ENCODE peak calls at places on chromosomes 7 and 10, in nine cellular contexts. D is GM10248; P is EL; R is CD4-positive, alpha-beta T cell; V is germinal center; N is left cardiac atrium; Z is NCI-H524; F is LoVo; C is activated naive CD4-positive, alpha-beta T cell treated with anti-CD3 and anti-CD28 coated beads, Interleukin-2, amount 50 U/mL, for 16 hours. T is an unnamed sample.
A peak's percentile ranks its signal among the peaks of the same experiment; 100 is the strongest.

GRCh38 chr7:114392686-114393085 is 21.9 kb upstream of the FOXP2 start:
- DNase-seq in N (no peak), D (no peak), R (no peak), P (peak; percentile 24), F (no peak), V (no peak), C (no peak), Z (no peak), T (no peak)

GRCh38 chr10:102633848-102634247 is 10.4 kb upstream of the TRIM8 start:
- DNase-seq in Z (no peak), D (no peak), V (no peak), F (no peak), N (peak; percentile 11), C (no peak), R (no peak), P (no peak), T (no peak)

GRCh38 chr10:92846-93245 is 42.4 kb upstream of the ZMYND11 start:
- DNase-seq in D (no peak), Z (no peak), F (no peak), P (no peak), C (no peak), R (no peak), N (no peak), V (no peak), T (no peak)

GRCh38 chr7:78149787-78150186 is 351.2 kb downstream of the PHTF2 start:
- DNase-seq in D (no peak), N (no peak), P (peak; percentile 79), F (no peak), R (no peak), Z (peak; percentile 97), V (no peak), C (no peak), T (no peak)

GRCh38 chr7:119515962-119516361 is 757.0 kb upstream of the KCND2 start:
- DNase-seq in Z (no peak), P (no peak), V (no peak), R (no peak), F (no peak), D (no peak), N (no peak), C (no peak), T (no peak)

GRCh38 chr7:12119638-12120303 is 91.3 kb upstream of the TMEM106B start:
- DNase-seq in P (no peak), N (no peak), Z (peak; percentile 55), R (no peak), D (no peak), V (no peak), F (no peak), C (no peak), T (no peak)

GRCh38 chr7:103143865-103144264 is 5.0 kb downstream of the NAPEPLD start:
- DNase-seq in N (no peak), R (no peak), Z (no peak), C (no peak), F (peak; percentile 63), V (no peak), D (no peak), P (no peak), T (no peak)

GRCh38 chr10:110411047-110411410 is 86.7 kb upstream of the DUSP5 start:
- DNase-seq in N (peak; percentile 45), P (peak; percentile 84), R (no peak), Z (no peak), V (no peak), D (no peak), C (no peak), F (peak; percentile 79), T (no peak)

GRCh38 chr7:29839302-29839701 is 33.0 kb downstream of the WIPF3 start:
- DNase-seq in P (peak; percentile 83), Z (no peak), N (peak; percentile 74), D (no peak), C (no peak), F (no peak), R (no peak), V (no peak), T (no peak)

T was measured in cerebellar cortex.